ENCODE peak calls at places on chromosomes 13 and 19, in six cellular contexts. One of them, this sample, is unnamed.

GRCh38 chr19:54937926-54938325 is 9.4 kb downstream of the NLRP7 start:
- DNase-seq in H1: no peak
- DNase-seq in HepG2: no peak
- DNase-seq in GM12891: peak; percentile 66
- DNase-seq in GM12878: peak; percentile 74
- DNase-seq in K562: no peak
- DNase-seq in this sample: peak; percentile 35

GRCh38 chr19:8453616-8454015 is 8.8 kb downstream of the HNRNPM start:
- DNase-seq in GM12878: no peak
- DNase-seq in GM12891: no peak
- DNase-seq in K562: no peak
- DNase-seq in H1: no peak
- DNase-seq in HepG2: no peak
- DNase-seq in this sample: no peak

GRCh38 chr13:31947506-31947905 is 84.1 kb upstream of the FRY start:
- DNase-seq in GM12878: no peak
- DNase-seq in GM12891: no peak
- DNase-seq in H1: no peak
- DNase-seq in K562: no peak
- DNase-seq in HepG2: no peak
- DNase-seq in this sample: no peak

GRCh38 chr13:112901951-112902651 is 66.9 kb upstream of the MCF2L start:
- DNase-seq in HepG2: no peak
- DNase-seq in GM12891: no peak
- DNase-seq in K562: no peak
- DNase-seq in GM12878: no peak
- DNase-seq in H1: no peak
- DNase-seq in this sample: no peak

GRCh38 chr13:76029088-76029487 is 393.0 kb downstream of the LMO7 start:
- DNase-seq in HepG2: no peak
- DNase-seq in GM12891: no peak
- DNase-seq in H1: no peak
- DNase-seq in GM12878: no peak
- DNase-seq in K562: peak; percentile 80
- DNase-seq in this sample: no peak

GRCh38 chr19:36009220-36009619 is 607 bp upstream of the SYNE4 start:
- DNase-seq in K562: no peak
- DNase-seq in H1: no peak
- DNase-seq in HepG2: no peak
- DNase-seq in GM12891: peak; percentile 60
- DNase-seq in GM12878: no peak
- DNase-seq in this sample: peak; percentile 70

GRCh38 chr13:46896346-46897138 is at the start of gene HTR2A:
- DNase-seq in HepG2: no peak
- DNase-seq in H1: no peak
- DNase-seq in K562: no peak
- DNase-seq in GM12891: no peak
- DNase-seq in GM12878: no peak
- DNase-seq in this sample: no peak

GRCh38 chr13:80251403-80251802 is 89.5 kb downstream of the SPRY2 start:
- DNase-seq in GM12878: no peak
- DNase-seq in HepG2: no peak
- DNase-seq in K562: peak; percentile 7
- DNase-seq in H1: no peak
- DNase-seq in GM12891: no peak
- DNase-seq in this sample: no peak

GRCh38 chr19:38970664-38971532 is 4.6 kb downstream of the FBXO17 start:
- DNase-seq in H1: no peak
- DNase-seq in GM12878: no peak
- DNase-seq in HepG2: no peak
- DNase-seq in GM12891: no peak
- DNase-seq in K562: no peak
- DNase-seq in this sample: no peak

GRCh38 chr19:40322271-40322610 is 26.0 kb downstream of the C19orf47 start:
- DNase-seq in H1: no peak
- DNase-seq in K562: no peak
- DNase-seq in GM12891: no peak
- DNase-seq in HepG2: no peak
- DNase-seq in GM12878: no peak
- DNase-seq in this sample: no peak

GRCh38 chr13:27691207-27691606 is 69.5 kb downstream of the POLR1D start:
- DNase-seq in H1: no peak
- DNase-seq in HepG2: no peak
- DNase-seq in GM12891: no peak
- DNase-seq in GM12878: no peak
- DNase-seq in K562: no peak
- DNase-seq in this sample: no peak

GRCh38 chr19:4584670-4585460 is 25.4 kb upstream of the SEMA6B start:
- DNase-seq in H1: no peak
- DNase-seq in HepG2: no peak
- DNase-seq in K562: peak; percentile 57
- DNase-seq in GM12891: no peak
- DNase-seq in GM12878: no peak
- DNase-seq in this sample: peak; percentile 25

GRCh38 chr19:30711296-30711695 is 339.1 kb downstream of the ZNF536 start:
- DNase-seq in HepG2: no peak
- DNase-seq in H1: no peak
- DNase-seq in GM12878: no peak
- DNase-seq in K562: no peak
- DNase-seq in GM12891: no peak
- DNase-seq in this sample: no peak

GRCh38 chr19:34654796-34655195 is 22.2 kb downstream of the SCGB2B2 start:
- DNase-seq in HepG2: no peak
- DNase-seq in H1: no peak
- DNase-seq in K562: no peak
- DNase-seq in GM12878: no peak
- DNase-seq in GM12891: no peak
- DNase-seq in this sample: no peak

GRCh38 chr19:41321600-41322270 is 11.8 kb downstream of the CCDC97 start:
- DNase-seq in HepG2: peak; percentile 82
- DNase-seq in K562: peak; percentile 71
- DNase-seq in GM12891: no peak
- DNase-seq in GM12878: no peak
- DNase-seq in H1: peak; percentile 70
- DNase-seq in this sample: no peak

GRCh38 chr13:110323172-110323851 is 16.2 kb downstream of the COL4A2 start:
- DNase-seq in GM12878: no peak
- DNase-seq in K562: no peak
- DNase-seq in HepG2: no peak
- DNase-seq in GM12891: no peak
- DNase-seq in H1: no peak
- DNase-seq in this sample: no peak

GRCh38 chr13:77329133-77330008 is 2.5 kb upstream of the MYCBP2 start:
- DNase-seq in GM12891: peak; percentile 56
- DNase-seq in H1: peak; percentile 46
- DNase-seq in K562: peak; percentile 89
- DNase-seq in HepG2: peak; percentile 85
- DNase-seq in GM12878: peak; percentile 98
- DNase-seq in this sample: peak; percentile 61
- TF ChIP-seq POLR2A in GM12891: peak; percentile 80
- TF ChIP-seq POLR2A in H1: peak; percentile 51
- TF ChIP-seq POLR2A in K562: peak; percentile 77
- TF ChIP-seq POLR2A in HepG2: peak; percentile 77
- TF ChIP-seq POLR2A in GM12878: peak; percentile 86
- TF ChIP-seq POLR2A in this sample: peak; percentile 86

GRCh38 chr13:26422036-26422435 is 135.4 kb upstream of the WASF3 start:
- DNase-seq in H1: no peak
- DNase-seq in GM12891: no peak
- DNase-seq in HepG2: no peak
- DNase-seq in K562: no peak
- DNase-seq in GM12878: no peak
- DNase-seq in this sample: no peak

GRCh38 chr13:26424181-26424580 is 133.3 kb upstream of the WASF3 start:
- DNase-seq in H1: no peak
- DNase-seq in HepG2: no peak
- DNase-seq in K562: no peak
- DNase-seq in GM12891: no peak
- DNase-seq in GM12878: no peak
- DNase-seq in this sample: no peak

GRCh38 chr13:26425439-26426358 is 131.8 kb upstream of the WASF3 start:
- DNase-seq in GM12878: no peak
- DNase-seq in H1: no peak
- DNase-seq in K562: no peak
- DNase-seq in GM12891: no peak
- DNase-seq in HepG2: peak; percentile 34
- DNase-seq in this sample: no peak

GRCh38 chr13:26423634-26424033 is 133.8 kb upstream of the WASF3 start:
- DNase-seq in K562: no peak
- DNase-seq in GM12878: no peak
- DNase-seq in H1: no peak
- DNase-seq in GM12891: no peak
- DNase-seq in HepG2: no peak
- DNase-seq in this sample: no peak

DNA sequence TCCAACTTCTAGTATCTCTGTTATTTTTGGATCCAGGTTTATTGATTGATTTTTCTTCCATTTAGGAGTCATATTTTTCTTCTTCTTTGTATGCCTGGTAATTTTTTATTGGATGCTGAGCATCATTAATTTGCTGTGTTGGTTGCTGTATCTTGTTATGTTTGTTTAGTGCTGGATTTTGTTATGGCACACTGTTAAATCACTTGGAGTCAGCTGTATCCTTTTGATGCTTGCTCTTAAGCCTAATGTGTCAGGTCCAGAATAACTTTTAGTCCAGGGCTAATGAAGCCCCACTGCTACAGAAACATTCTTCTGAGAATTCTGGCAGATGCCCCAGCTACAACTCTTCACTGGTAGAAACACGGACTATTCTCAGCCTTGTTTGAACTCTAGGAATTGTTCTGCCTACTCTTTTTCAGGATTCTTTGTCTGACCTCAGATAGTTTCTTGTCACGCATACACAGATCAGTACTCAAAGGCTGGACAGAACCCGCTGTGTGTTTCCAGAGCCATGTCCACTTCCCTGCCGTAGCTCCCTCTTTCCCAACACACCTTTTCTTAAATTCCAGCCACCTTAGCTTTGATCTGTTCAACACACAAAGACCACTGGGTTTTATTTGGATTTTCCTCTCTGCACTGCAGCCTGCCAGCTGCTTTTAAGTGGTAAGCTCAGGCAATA is 137.1 kb upstream of the WASF3 start:
- DNase-seq in HepG2: peak; percentile 36
- DNase-seq in H1: no peak
- DNase-seq in K562: no peak
- DNase-seq in GM12891: no peak
- DNase-seq in GM12878: no peak
- DNase-seq in this sample: no peak
- TF ChIP-seq TAF1 in HepG2: no peak
- TF ChIP-seq TAF1 in H1: no peak
- TF ChIP-seq TAF1 in K562: no peak
- TF ChIP-seq TAF1 in GM12891: no peak
- TF ChIP-seq TAF1 in GM12878: no peak
- TF ChIP-seq TAF1 in this sample: no peak

GRCh38 chr13:33723772-33724435 is 94.0 kb upstream of the RFC3 start:
- DNase-seq in GM12891: no peak
- DNase-seq in H1: peak; percentile 39
- DNase-seq in HepG2: peak; percentile 83
- DNase-seq in GM12878: peak; percentile 86
- DNase-seq in K562: peak; percentile 59
- DNase-seq in this sample: no peak
- TF ChIP-seq POLR2AphosphoS5 in GM12891: no peak
- TF ChIP-seq POLR2AphosphoS5 in H1: no peak
- TF ChIP-seq POLR2AphosphoS5 in HepG2: no peak
- TF ChIP-seq POLR2AphosphoS5 in GM12878: no peak
- TF ChIP-seq POLR2AphosphoS5 in K562: no peak
- TF ChIP-seq POLR2AphosphoS5 in this sample: no peak

DNA sequence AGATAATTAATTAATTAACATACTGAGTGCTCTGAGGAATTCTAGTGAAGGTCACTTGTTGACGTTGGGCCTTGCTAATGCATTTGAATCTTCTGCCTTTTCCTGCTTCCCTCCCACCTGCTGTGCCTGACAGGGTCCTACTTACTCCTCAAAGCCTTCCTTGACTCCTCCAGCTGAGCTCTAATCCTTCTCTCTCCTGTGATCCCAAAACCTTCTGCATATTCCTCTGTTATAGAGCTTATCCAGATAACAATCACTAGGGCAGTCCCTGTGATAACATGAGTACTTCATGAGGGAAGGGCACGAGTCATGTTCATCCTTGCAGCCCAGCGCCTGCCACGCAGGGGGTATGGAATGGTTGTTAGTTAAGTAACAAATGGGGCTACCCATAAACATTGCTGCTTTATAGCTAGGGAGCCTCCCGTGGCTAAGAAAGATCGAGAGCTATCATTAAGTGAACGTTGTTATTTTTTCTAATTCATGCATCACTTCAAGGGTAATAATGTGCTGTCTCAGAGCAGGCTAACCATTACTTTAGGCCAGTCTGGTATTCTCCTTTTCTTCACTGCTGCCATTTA is 19.1 kb upstream of the SPATA13 start:
- DNase-seq in HepG2: no peak
- DNase-seq in H1: no peak
- DNase-seq in GM12878: no peak
- DNase-seq in GM12891: no peak
- DNase-seq in K562: no peak
- DNase-seq in this sample: no peak
- TF ChIP-seq POLR2A in HepG2: no peak
- TF ChIP-seq POLR2A in H1: no peak
- TF ChIP-seq POLR2A in GM12878: no peak
- TF ChIP-seq POLR2A in GM12891: no peak
- TF ChIP-seq POLR2A in K562: no peak
- TF ChIP-seq POLR2A in this sample: no peak

GRCh38 chr13:24165746-24166145 is 5.2 kb downstream of the SPATA13 start:
- DNase-seq in H1: no peak
- DNase-seq in GM12878: no peak
- DNase-seq in K562: no peak
- DNase-seq in GM12891: no peak
- DNase-seq in HepG2: no peak
- DNase-seq in this sample: no peak
- TF ChIP-seq TAF1 in H1: no peak
- TF ChIP-seq TAF1 in GM12878: no peak
- TF ChIP-seq TAF1 in K562: no peak
- TF ChIP-seq TAF1 in GM12891: no peak
- TF ChIP-seq TAF1 in HepG2: no peak
- TF ChIP-seq TAF1 in this sample: no peak

GRCh38 chr19:45162464-45163143 is 1.8 kb upstream of the NKPD1 start:
- DNase-seq in GM12891: no peak
- DNase-seq in GM12878: no peak
- DNase-seq in HepG2: no peak
- DNase-seq in K562: no peak
- DNase-seq in H1: no peak
- DNase-seq in this sample: no peak
- TF ChIP-seq POLR2AphosphoS5 in GM12891: no peak
- TF ChIP-seq POLR2AphosphoS5 in GM12878: no peak
- TF ChIP-seq POLR2AphosphoS5 in HepG2: no peak
- TF ChIP-seq POLR2AphosphoS5 in K562: no peak
- TF ChIP-seq POLR2AphosphoS5 in H1: no peak
- TF ChIP-seq POLR2AphosphoS5 in this sample: no peak